ENCODE peak calls at places on chromosome 16, in four cellular contexts. O, S, C and T are unnamed samples.

GRCh38 chr16:57984443-57985203 is 13.7 kb upstream of the CNGB1 start:
- DNase-seq in O (peak; percentile 97), S (peak; percentile 57), C (peak; percentile 91), T (peak; percentile 83)

GRCh38 chr16:88809068-88809675 is 2.6 kb downstream of the APRT start:
- DNase-seq in O (no peak), S (no peak), C (no peak), T (no peak)

GRCh38 chr16:27852116-27852515 is 211.4 kb downstream of the GSG1L start:
- DNase-seq in O (no peak), S (no peak), C (no peak), T (no peak)

GRCh38 chr16:79449906-79450305 is 150.6 kb downstream of the MAF start:
- DNase-seq in O (no peak), S (no peak), C (no peak), T (no peak)

GRCh38 chr16:83581082-83581481 is 226.7 kb upstream of the HSBP1 start:
- DNase-seq in O (no peak), S (no peak), C (no peak), T (no peak)

GRCh38 chr16:8696880-8697279 is 22.5 kb downstream of the ABAT start:
- DNase-seq in O (no peak), S (no peak), C (no peak), T (no peak)

GRCh38 chr16:12904041-12904671 is 2.8 kb downstream of the SHISA9 start:
- DNase-seq in O (peak; percentile 4), S (no peak), C (no peak), T (no peak)

GRCh38 chr16:10269632-10270031 is 87.4 kb upstream of the GRIN2A start:
- DNase-seq in O (no peak), S (no peak), C (no peak), T (no peak)

GRCh38 chr16:82788225-82788624 is 161.5 kb downstream of the CDH13 start:
- DNase-seq in O (no peak), S (no peak), C (no peak), T (no peak)

GRCh38 chr16:67169011-67169451 is 1.3 kb upstream of the NOL3 start:
- DNase-seq in O (no peak), S (no peak), C (no peak), T (no peak)

GRCh38 chr16:54282202-54282922 is 4.2 kb downstream of the IRX3 start:
- DNase-seq in O (peak; percentile 88), S (no peak), C (peak; percentile 66), T (no peak)

GRCh38 chr16:4324871-4325740 is 9.2 kb downstream of the GLIS2 start:
- DNase-seq in O (no peak), S (no peak), C (no peak), T (no peak)

GRCh38 chr16:1961651-1962067 is 2.3 kb downstream of the NDUFB10 start:
- DNase-seq in O (no peak), S (no peak), C (no peak), T (no peak)

GRCh38 chr16:70529051-70529777 is 5.6 kb downstream of the SF3B3 start:
- DNase-seq in O (no peak), S (no peak), C (no peak), T (no peak)

GRCh38 chr16:74605332-74605731 is 1.6 kb downstream of the GLG1 start:
- DNase-seq in O (no peak), S (no peak), C (no peak), T (no peak)

GRCh38 chr16:1762879-1763520 is 8.3 kb downstream of the NME3 start:
- DNase-seq in O (no peak), S (no peak), C (no peak), T (no peak)

GRCh38 chr16:17439580-17439979 is 31.2 kb downstream of the XYLT1 start:
- DNase-seq in O (no peak), S (no peak), C (no peak), T (no peak)

GRCh38 chr16:70468776-70469525 is 14.6 kb downstream of the FCSK start:
- DNase-seq in O (no peak), S (no peak), C (no peak), T (no peak)

GRCh38 chr16:68408428-68408827 is 39.9 kb downstream of the SMPD3 start:
- DNase-seq in O (no peak), S (no peak), C (peak; percentile 80), T (no peak)

GRCh38 chr16:1045363-1046270 is 26.9 kb upstream of the SSTR5 start:
- DNase-seq in O (no peak), S (no peak), C (no peak), T (no peak)

GRCh38 chr16:67919618-67920210 is 11.9 kb downstream of the CTRL start:
- DNase-seq in O (no peak), S (no peak), C (no peak), T (no peak)

GRCh38 chr16:73420244-73421040 is 372.5 kb upstream of the ZFHX3 start:
- DNase-seq in O (no peak), S (no peak), C (no peak), T (no peak)

GRCh38 chr16:71840052-71840451 is 5.7 kb upstream of the ATXN1L start:
- DNase-seq in O (no peak), S (no peak), C (no peak), T (no peak)

GRCh38 chr16:28836761-28837064 is 9.4 kb downstream of the TUFM start:
- DNase-seq in O (no peak), S (no peak), C (no peak), T (no peak)

GRCh38 chr16:85254051-85254450 is 141.8 kb upstream of the CIBAR2 start:
- DNase-seq in O (no peak), S (no peak), C (no peak), T (no peak)

GRCh38 chr16:87705780-87706277 is 60.0 kb downstream of the KLHDC4 start:
- DNase-seq in O (no peak), S (no peak), C (no peak), T (no peak)

GRCh38 chr16:35746281-35746962 is 2287.0 kb downstream of the TP53TG3F start:
- DNase-seq in O (no peak), S (no peak), C (peak; percentile 33), T (no peak)

GRCh38 chr16:89911375-89911774 is 7.3 kb upstream of the MC1R start:
- DNase-seq in O (no peak), S (no peak), C (no peak), T (no peak)

DNA sequence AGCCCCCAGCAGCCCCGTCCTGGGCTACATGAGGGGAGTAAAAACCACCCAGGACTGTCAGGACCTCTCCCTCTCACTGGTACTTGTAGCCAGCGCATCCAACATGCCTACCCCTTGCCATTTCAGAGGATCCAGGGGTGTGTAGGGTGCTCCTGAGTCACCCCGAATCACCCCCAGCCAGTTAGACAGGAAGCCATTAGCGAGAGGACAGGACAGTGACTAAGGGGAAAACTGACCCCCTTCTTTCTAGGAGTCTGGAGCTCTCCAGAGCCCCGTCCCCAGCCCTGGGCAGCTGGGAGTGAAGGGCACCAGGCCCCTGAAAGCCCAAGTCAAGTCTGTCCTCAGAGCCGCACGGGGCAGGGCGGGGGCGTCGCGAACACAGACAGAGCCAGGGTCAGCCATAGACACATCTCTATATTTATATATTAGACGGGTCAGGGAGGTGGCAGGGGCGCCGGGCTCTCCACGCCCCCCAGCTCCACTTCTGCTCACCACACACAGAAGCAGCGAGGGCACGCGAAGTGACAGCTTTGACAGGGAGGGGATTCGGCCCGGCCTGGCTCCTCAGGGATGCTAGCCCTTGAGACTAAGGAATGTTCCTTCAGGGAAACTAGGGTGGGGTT is 485 bp upstream of the GDPD3 start:
- DNase-seq in O (no peak), S (no peak), C (no peak), T (no peak)
- H3K36me3 ChIP-seq in O (peaks cover 22% of the 10 kb centered on the region), S (peaks cover 99% of the 10 kb centered on the region), C (peaks cover 39% of the 10 kb centered on the region), T (peaks cover 4% of the 10 kb centered on the region)

DNA sequence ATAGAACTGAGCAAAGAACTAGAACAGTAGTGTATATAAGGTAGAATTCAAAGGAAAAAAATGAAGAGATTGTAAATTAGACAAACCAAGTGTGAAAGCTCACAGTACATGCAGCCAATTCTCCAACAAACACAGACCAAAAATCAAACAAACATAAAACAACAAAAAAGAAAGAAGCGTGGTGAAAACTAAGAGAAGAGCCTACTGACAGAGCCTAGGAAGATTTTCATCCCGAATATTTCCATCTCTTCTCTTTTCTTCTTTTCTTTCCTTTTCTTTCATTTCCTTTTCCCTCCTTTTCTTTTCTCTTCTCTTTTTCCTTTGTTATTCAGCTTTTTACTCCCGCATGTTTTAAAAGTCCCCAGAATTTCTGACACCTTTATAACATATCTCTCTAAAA is 1103.6 kb downstream of the CDH8 start:
- DNase-seq in O (no peak), S (no peak), C (no peak), T (no peak)
- H3K9me3 ChIP-seq in O (no peaks in the 10 kb centered on the region), S (no peaks in the 10 kb centered on the region), C (no peaks in the 10 kb centered on the region), T (no peaks in the 10 kb centered on the region)

GRCh38 chr16:86609115-86609514 is 30.8 kb downstream of the FOXL1 start:
- DNase-seq in O (no peak), S (no peak), C (no peak), T (no peak)

GRCh38 chr16:86610779-86611516 is 32.6 kb downstream of the FOXL1 start:
- DNase-seq in O (no peak), S (no peak), C (no peak), T (no peak)

GRCh38 chr16:86609661-86610060 is 31.3 kb downstream of the FOXL1 start:
- DNase-seq in O (no peak), S (no peak), C (no peak), T (no peak)

GRCh38 chr16:86611958-86612357 is 33.6 kb downstream of the FOXL1 start:
- DNase-seq in O (no peak), S (no peak), C (no peak), T (no peak)

DNA sequence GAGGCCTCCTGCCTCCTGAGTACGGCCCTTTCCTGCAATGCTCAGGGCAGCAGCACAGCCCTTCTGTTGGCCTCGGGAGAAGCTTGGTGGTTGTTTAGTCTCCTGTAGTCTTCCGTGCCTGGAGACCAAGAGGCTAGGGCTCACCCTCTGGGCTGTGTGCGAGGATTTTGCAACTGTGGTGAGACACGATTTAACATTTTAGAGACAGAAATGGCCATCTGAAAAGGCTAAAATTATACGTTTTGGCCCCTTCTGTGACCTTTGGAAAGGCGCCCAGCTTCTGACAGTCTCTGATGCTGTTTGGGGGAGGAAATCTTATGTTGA is 33.1 kb downstream of the FOXL1 start:
- DNase-seq in O (no peak), S (no peak), C (peak; percentile 73), T (no peak)
- H3K27ac ChIP-seq in O (no peak overlapping the region), S (no peak overlapping the region), C (no peak overlapping the region), T (no peak overlapping the region)

DNA sequence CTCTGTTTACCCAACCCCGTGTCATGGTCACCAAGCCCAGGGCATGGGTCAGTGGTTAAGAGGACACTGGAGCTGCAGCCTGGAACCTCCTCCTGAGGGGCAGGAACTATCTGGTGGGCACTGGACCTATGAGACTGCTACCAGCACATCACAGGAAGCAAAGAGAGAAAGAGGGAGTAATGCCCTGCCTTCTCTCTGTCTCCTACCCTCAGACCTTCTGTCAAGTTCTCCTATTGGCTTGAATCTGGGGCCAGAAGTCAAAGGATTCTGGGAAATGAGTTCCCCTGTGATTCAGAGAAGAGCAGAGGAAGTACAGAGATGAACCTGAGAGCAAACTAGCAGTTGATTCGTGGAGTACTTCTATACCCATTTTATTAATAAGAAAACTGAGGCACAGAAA is 123.0 kb upstream of the GNAO1 start:
- DNase-seq in O (no peak), S (no peak), C (no peak), T (no peak)
- H3K36me3 ChIP-seq in O (no peaks in the 10 kb centered on the region), S (no peaks in the 10 kb centered on the region), C (no peaks in the 10 kb centered on the region), T (no peaks in the 10 kb centered on the region)

DNA sequence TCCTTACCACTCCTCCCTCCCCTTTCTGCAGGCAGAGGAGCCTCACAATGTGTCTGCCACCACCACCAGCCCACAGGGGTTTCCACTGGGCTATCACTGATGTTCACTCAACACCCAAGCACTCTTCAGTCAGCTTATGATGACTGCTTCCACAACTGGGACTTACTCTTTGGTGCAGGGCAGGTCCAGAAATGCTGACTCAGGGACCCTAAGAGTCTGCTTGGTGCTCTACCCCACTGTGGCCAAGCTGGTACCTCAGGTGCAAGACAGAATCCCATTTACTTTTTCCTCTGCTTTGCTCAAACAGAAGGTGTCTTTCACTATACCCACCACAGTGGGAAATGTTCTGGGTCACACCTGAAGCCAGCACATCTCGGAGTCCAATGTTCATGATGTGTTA is 40.1 kb downstream of the ZNF267 start:
- DNase-seq in O (no peak), S (no peak), C (no peak), T (no peak)
- H3K9me3 ChIP-seq in O (peaks cover 33% of the 10 kb centered on the region), S (peaks cover 23% of the 10 kb centered on the region), C (peaks cover 42% of the 10 kb centered on the region), T (peaks cover 13% of the 10 kb centered on the region)